ENCODE peak calls at places on chromosome 10, in ten cellular contexts. M is sigmoid colon, L is breast epithelium, X is heart left ventricle, N is stomach, G is A549, E is uterus, C is GM12878, T is NB4, Q is H54. I is an unnamed sample.

GRCh38 chr10:61024801-61025201 is 80.8 kb upstream of the RHOBTB1 start:
- DNase-seq in M (no peak), L (no peak), X (no peak), N (no peak), G (peak), E (no peak), C (no peak), T (no peak), Q (no peak), I (no peak)

GRCh38 chr10:52879181-52879607 is 106.6 kb upstream of the MBL2 start:
- DNase-seq in M (no peak), L (no peak), X (no peak), N (no peak), G (no peak), E (no peak), C (no peak), T (no peak), Q (no peak), I (no peak)

GRCh38 chr10:16909271-16909767 is 92.1 kb upstream of the RSU1 start:
- DNase-seq in M (no peak), L (no peak), X (no peak), N (no peak), G (no peak), E (no peak), C (no peak), T (no peak), Q (no peak), I (no peak)

GRCh38 chr10:15369642-15370211 is 1.4 kb downstream of the FAM171A1 start:
- DNase-seq in M (no peak), L (no peak), X (no peak), N (no peak), G (no peak), E (peak), C (no peak), T (no peak), Q (no peak), I (no peak)

GRCh38 chr10:72794260-72794659 is 99.3 kb upstream of the OIT3 start:
- DNase-seq in M (no peak), L (no peak), X (no peak), N (no peak), G (no peak), E (no peak), C (no peak), T (peak), Q (no peak), I (no peak)

GRCh38 chr10:103627893-103628292 is 134.4 kb downstream of the NEURL1 start:
- DNase-seq in M (no peak), L (no peak), X (no peak), N (no peak), G (no peak), E (no peak), C (no peak), T (no peak), Q (no peak), I (no peak)

GRCh38 chr10:33258951-33259350 is 75.5 kb downstream of the NRP1 start:
- DNase-seq in M (no peak), L (no peak), X (no peak), N (no peak), G (no peak), E (no peak), C (no peak), T (no peak), Q (peak), I (no peak)

GRCh38 chr10:80414126-80414898 is 6.0 kb downstream of the PRXL2A start:
- DNase-seq in M (no peak), L (no peak), X (no peak), N (no peak), G (no peak), E (no peak), C (no peak), T (no peak), Q (no peak), I (no peak)

GRCh38 chr10:76883596-76883995 is 754.0 kb downstream of the KCNMA1 start:
- DNase-seq in M (no peak), L (no peak), X (no peak), N (no peak), G (no peak), E (no peak), C (no peak), T (no peak), Q (no peak), I (no peak)

DNA sequence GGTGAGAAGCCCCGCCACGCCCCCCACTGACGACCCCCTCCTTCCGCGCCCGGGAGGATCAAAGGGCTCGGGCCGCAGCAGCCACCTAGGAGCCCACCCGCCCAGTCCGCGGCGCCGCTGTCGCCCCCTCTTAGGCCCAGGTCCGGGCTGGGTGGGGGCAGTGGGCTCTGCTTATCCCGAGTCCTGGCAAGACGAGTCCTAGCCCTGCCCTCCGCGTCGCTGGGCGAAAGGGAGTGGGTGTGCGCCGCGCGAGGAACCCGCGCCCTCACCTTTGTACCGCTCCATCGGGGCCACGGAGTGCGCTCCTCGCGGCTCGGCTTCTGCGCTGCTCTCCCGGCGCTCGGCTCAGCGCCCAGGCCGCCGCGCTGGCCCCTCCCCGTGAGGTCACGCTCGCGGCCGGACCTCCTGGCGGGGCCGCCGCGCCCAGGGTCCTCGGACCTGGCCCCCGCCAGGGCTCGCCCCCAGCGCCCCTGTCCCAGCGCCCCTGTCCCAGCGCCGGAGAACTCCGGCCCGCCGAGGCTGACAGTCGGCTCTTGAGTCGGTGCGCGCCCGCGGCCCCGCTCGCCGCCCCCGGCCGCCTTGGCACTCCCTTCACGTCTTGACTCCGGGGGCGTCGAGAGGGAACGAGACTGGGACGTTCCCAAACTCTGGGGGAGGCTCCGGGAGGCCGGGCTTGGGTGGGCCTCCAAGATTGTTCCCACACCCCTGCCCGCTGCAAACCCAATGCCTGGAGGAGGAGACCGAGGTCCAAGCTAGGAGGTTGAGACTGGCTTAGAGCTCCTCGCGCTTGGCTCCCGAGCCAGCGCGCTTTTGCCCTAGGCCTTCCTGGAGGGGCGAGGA is at the start of gene AFAP1L2:
- DNase-seq in M (peak), L (no peak), X (peak), N (peak), G (peak), E (peak), C (no peak), T (no peak), Q (no peak), I (no peak)
- TF ChIP-seq POLR2A in M (no peak), L (peak), X (no peak), N (no peak), G (peak), E (peak), C (no peak), T (no peak), Q (peak), I (no peak)

GRCh38 chr10:12041766-12042408 is 722 bp downstream of the UPF2 start:
- DNase-seq in M (no peak), L (no peak), X (no peak), N (no peak), G (peak), E (no peak), C (no peak), T (peak), Q (peak), I (no peak)
- TF ChIP-seq POLR2A in M (no peak), L (no peak), X (no peak), N (no peak), G (no peak), E (no peak), C (peak), T (no peak), Q (no peak), I (peak)

GRCh38 chr10:43409385-43410109 is 561 bp upstream of the HNRNPF start:
- DNase-seq in M (peak), L (no peak), X (peak), N (peak), G (no peak), E (peak), C (no peak), T (peak), Q (no peak), I (no peak)

GRCh38 chr10:43407576-43408330 is 1.2 kb downstream of the HNRNPF start:
- DNase-seq in M (peak), L (peak), X (peak), N (peak), G (peak), E (peak), C (no peak), T (peak), Q (peak), I (peak)

GRCh38 chr10:43408331-43408709 is 666 bp downstream of the HNRNPF start:
- DNase-seq in M (no peak), L (no peak), X (peak), N (no peak), G (no peak), E (no peak), C (no peak), T (no peak), Q (no peak), I (no peak)

GRCh38 chr10:43410345-43410744 is 1.4 kb upstream of the HNRNPF start:
- DNase-seq in M (no peak), L (no peak), X (no peak), N (no peak), G (no peak), E (no peak), C (no peak), T (no peak), Q (no peak), I (no peak)

GRCh38 chr10:43408710-43409384 is at the start of gene HNRNPF:
- DNase-seq in M (peak), L (peak), X (peak), N (peak), G (peak), E (peak), C (peak), T (peak), Q (peak), I (peak)
- TF ChIP-seq POLR2A in M (peak), L (peak), X (peak), N (no peak), G (peak), E (peak), C (peak), T (peak), Q (peak), I (peak)

GRCh38 chr10:48470115-48470892 is 134.6 kb downstream of the ARHGAP22 start:
- DNase-seq in M (no peak), L (peak), X (no peak), N (peak), G (no peak), E (no peak), C (no peak), T (peak), Q (no peak), I (no peak)
- TF ChIP-seq POLR2A in M (no peak), L (no peak), X (no peak), N (no peak), G (no peak), E (no peak), C (no peak), T (peak), Q (no peak), I (no peak)

GRCh38 chr10:123402021-123402420 is 247.8 kb downstream of the BUB3 start:
- DNase-seq in M (no peak), L (no peak), X (no peak), N (no peak), G (no peak), E (no peak), C (no peak), T (no peak), Q (no peak), I (no peak)

GRCh38 chr10:123404357-123404756 is 250.2 kb downstream of the BUB3 start:
- DNase-seq in M (no peak), L (no peak), X (no peak), N (no peak), G (no peak), E (no peak), C (no peak), T (no peak), Q (no peak), I (no peak)

GRCh38 chr10:123399276-123399839 is 245.2 kb downstream of the BUB3 start:
- DNase-seq in M (no peak), L (no peak), X (no peak), N (no peak), G (no peak), E (no peak), C (no peak), T (no peak), Q (no peak), I (no peak)

GRCh38 chr10:123398756-123399155 is 244.6 kb downstream of the BUB3 start:
- DNase-seq in M (no peak), L (no peak), X (no peak), N (no peak), G (no peak), E (no peak), C (no peak), T (no peak), Q (no peak), I (no peak)

GRCh38 chr10:123402656-123403055 is 248.5 kb downstream of the BUB3 start:
- DNase-seq in M (no peak), L (no peak), X (no peak), N (no peak), G (no peak), E (no peak), C (peak), T (peak), Q (no peak), I (no peak)
- TF ChIP-seq POLR2A in M (no peak), L (no peak), X (no peak), N (no peak), G (no peak), E (no peak), C (peak), T (no peak), Q (no peak), I (no peak)

DNA sequence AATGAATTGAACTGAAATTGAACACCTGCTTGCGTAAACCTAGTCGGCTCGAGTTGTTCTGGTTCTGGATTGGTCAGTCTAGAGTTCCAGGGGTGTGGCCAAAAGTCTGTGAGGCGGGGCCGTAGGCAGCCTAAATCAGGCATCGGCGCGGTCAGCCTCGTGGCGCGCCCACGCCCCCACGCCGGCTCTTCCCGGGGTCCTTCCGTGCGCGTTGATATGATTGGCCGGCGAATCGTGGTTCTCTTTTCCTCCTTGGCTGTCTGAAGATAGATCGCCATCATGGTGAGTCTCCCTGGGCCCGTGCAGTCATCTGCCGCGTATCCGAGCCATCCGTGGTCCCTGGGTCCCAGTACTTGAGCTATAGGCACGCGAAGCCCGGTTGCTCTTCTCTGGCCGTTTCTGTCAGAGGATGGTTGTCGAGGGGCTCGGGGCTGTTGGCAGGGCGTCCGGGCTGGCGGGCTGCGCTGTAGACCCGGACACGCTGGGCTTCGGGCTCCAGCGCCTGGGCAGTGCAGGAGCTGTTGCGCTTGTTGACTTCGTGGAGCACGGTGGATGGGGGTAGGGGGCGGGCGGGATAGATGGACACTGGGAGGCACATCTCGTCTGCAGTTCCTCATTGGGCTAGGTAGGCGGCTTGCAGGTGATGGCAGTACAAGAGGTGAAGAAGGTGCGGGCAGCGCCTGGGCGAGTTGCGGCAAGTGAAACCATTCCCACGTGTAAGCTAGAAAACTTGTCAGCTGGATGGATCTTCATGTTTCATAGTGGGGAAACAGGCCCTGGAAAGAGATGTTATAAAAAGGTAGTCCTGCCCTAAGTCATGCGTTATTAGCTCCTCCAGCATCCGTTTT is at the start of gene RPS24:
- DNase-seq in M (peak), L (peak), X (peak), N (peak), G (peak), E (peak), C (peak), T (peak), Q (peak), I (peak)
- TF ChIP-seq POLR2A in M (peak), L (peak), X (peak), N (no peak), G (peak), E (peak), C (peak), T (peak), Q (peak), I (peak)

GRCh38 chr10:124916585-124917167 is 25.2 kb upstream of the ZRANB1 start:
- DNase-seq in M (peak), L (peak), X (peak), N (peak), G (peak), E (peak), C (peak), T (peak), Q (peak), I (peak)

GRCh38 chr10:124918906-124919305 is 23.0 kb upstream of the ZRANB1 start:
- DNase-seq in M (no peak), L (no peak), X (no peak), N (no peak), G (no peak), E (no peak), C (no peak), T (no peak), Q (no peak), I (no peak)

GRCh38 chr10:124917939-124918830 is 23.7 kb upstream of the ZRANB1 start:
- DNase-seq in M (no peak), L (peak), X (no peak), N (no peak), G (no peak), E (no peak), C (no peak), T (no peak), Q (no peak), I (no peak)

GRCh38 chr10:124916098-124916584 is 25.8 kb upstream of the ZRANB1 start:
- DNase-seq in M (no peak), L (no peak), X (no peak), N (no peak), G (peak), E (no peak), C (no peak), T (peak), Q (no peak), I (no peak)

GRCh38 chr10:124917168-124917938 is 24.6 kb upstream of the ZRANB1 start:
- DNase-seq in M (peak), L (peak), X (peak), N (peak), G (peak), E (peak), C (no peak), T (peak), Q (no peak), I (peak)
- TF ChIP-seq POLR2A in M (no peak), L (no peak), X (no peak), N (no peak), G (no peak), E (peak), C (peak), T (no peak), Q (no peak), I (no peak)

GRCh38 chr10:58757352-58758071 is 244.8 kb downstream of the BICC1 start:
- DNase-seq in M (no peak), L (no peak), X (no peak), N (no peak), G (no peak), E (no peak), C (no peak), T (no peak), Q (no peak), I (no peak)

GRCh38 chr10:58754419-58755180 is 241.9 kb downstream of the BICC1 start:
- DNase-seq in M (no peak), L (no peak), X (no peak), N (no peak), G (no peak), E (no peak), C (no peak), T (no peak), Q (no peak), I (no peak)

GRCh38 chr10:58758311-58758710 is 245.6 kb downstream of the BICC1 start:
- DNase-seq in M (no peak), L (no peak), X (no peak), N (no peak), G (no peak), E (no peak), C (no peak), T (no peak), Q (no peak), I (no peak)

GRCh38 chr10:58755688-58756087 is 243.0 kb downstream of the BICC1 start:
- DNase-seq in M (peak), L (no peak), X (no peak), N (no peak), G (peak), E (peak), C (no peak), T (no peak), Q (peak), I (no peak)

DNA sequence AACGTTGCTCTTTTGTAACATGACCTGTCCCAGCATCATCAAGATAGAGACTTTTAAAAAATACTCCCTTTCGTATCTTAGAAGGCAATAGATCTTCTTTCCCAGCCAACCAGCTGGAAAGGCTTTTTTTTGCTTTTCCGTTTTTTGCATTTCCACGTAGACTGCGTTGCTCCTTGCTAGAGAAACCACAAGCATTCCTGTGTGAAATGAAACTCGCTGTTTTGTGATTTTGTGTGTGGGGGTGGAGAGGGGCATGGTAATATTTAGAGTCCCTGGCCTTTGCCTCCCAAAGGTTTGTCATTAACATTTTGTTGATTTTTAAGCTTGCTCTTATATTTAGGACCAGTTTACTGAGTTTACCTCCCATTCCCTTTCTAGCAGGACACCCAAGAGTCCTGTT is 243.5 kb downstream of the BICC1 start:
- DNase-seq in M (no peak), L (no peak), X (no peak), N (no peak), G (no peak), E (no peak), C (no peak), T (no peak), Q (no peak), I (no peak)
- TF ChIP-seq POLR2A in M (no peak), L (no peak), X (no peak), N (no peak), G (no peak), E (no peak), C (no peak), T (no peak), Q (no peak), I (no peak)

I was measured in GM12892.